ENCODE peak calls at places on chromosomes 11 and 22, in six cellular contexts. P is gastrocnemius medialis, V is ovary, I is IMR-90, F is thyroid gland, A is H54. N is an unnamed sample.
A peak's percentile ranks its signal among the peaks of the same experiment; 100 is the strongest.

GRCh38 chr11:61193596-61193995 is 9.7 kb upstream of the PGA3 start:
- DNase-seq in P (no peak), V (no peak), I (no peak), F (peak; percentile 54), A (no peak), N (no peak)

GRCh38 chr11:29318134-29318845 is 698.5 kb downstream of the KCNA4 start:
- DNase-seq in P (no peak), V (no peak), I (peak; percentile 85), F (no peak), A (no peak), N (no peak)

GRCh38 chr11:33737362-33737821 is 1.2 kb upstream of the CD59 start:
- DNase-seq in P (no peak), V (no peak), I (no peak), F (no peak), A (no peak), N (no peak)

GRCh38 chr11:8097926-8098325 is 16.9 kb downstream of the TUB start:
- DNase-seq in P (no peak), V (no peak), I (no peak), F (no peak), A (no peak), N (no peak)

GRCh38 chr11:68093565-68093964 is 27.6 kb downstream of the CHKA start:
- DNase-seq in P (no peak), V (no peak), I (no peak), F (no peak), A (no peak), N (no peak)

GRCh38 chr11:61799665-61800284 is 7.1 kb downstream of the FEN1 start:
- DNase-seq in P (no peak), V (no peak), I (no peak), F (no peak), A (no peak), N (no peak)

GRCh38 chr22:17706451-17706900 is 67.8 kb downstream of the BID start:
- DNase-seq in P (peak; percentile 72), V (peak; percentile 18), I (peak; percentile 93), F (peak; percentile 40), A (peak; percentile 49), N (peak; percentile 87)

GRCh38 chr11:46234261-46234660 is 43.2 kb upstream of the CREB3L1 start:
- DNase-seq in P (no peak), V (no peak), I (no peak), F (no peak), A (no peak), N (no peak)

GRCh38 chr22:44572414-44573207 is 74.6 kb upstream of the RTL6 start:
- DNase-seq in P (no peak), V (no peak), I (no peak), F (no peak), A (no peak), N (no peak)

GRCh38 chr11:57792870-57793269 is 31.3 kb downstream of the CTNND1 start:
- DNase-seq in P (no peak), V (no peak), I (no peak), F (no peak), A (no peak), N (peak; percentile 66)

GRCh38 chr11:48900131-48900800 is 83.4 kb downstream of the TRIM51G start:
- DNase-seq in P (no peak), V (no peak), I (no peak), F (peak; percentile 0), A (no peak), N (no peak)

GRCh38 chr11:68350759-68351449 is 38.5 kb downstream of the LRP5 start:
- DNase-seq in P (no peak), V (no peak), I (no peak), F (no peak), A (no peak), N (no peak)

GRCh38 chr11:110074499-110074898 is 18.7 kb upstream of the ZC3H12C start:
- DNase-seq in P (no peak), V (no peak), I (no peak), F (no peak), A (no peak), N (no peak)

GRCh38 chr11:2137202-2138071 is 1.8 kb downstream of the IGF2 start:
- DNase-seq in P (peak; percentile 41), V (peak; percentile 77), I (peak; percentile 48), F (peak; percentile 38), A (peak; percentile 95), N (no peak)

GRCh38 chr22:43526117-43526655 is 114.4 kb downstream of the MPPED1 start:
- DNase-seq in P (no peak), V (no peak), I (no peak), F (peak; percentile 12), A (no peak), N (no peak)

GRCh38 chr11:848380-848931 is 5.8 kb downstream of the TSPAN4 start:
- DNase-seq in P (no peak), V (peak; percentile 46), I (no peak), F (peak; percentile 45), A (peak; percentile 82), N (peak; percentile 53)

GRCh38 chr11:129023968-129024676 is 81.5 kb upstream of the TP53AIP1 start:
- DNase-seq in P (no peak), V (no peak), I (peak; percentile 5), F (peak; percentile 80), A (no peak), N (no peak)

GRCh38 chr11:134022748-134023147 is 46.1 kb upstream of the JAM3 start:
- DNase-seq in P (no peak), V (no peak), I (no peak), F (no peak), A (no peak), N (no peak)

DNA sequence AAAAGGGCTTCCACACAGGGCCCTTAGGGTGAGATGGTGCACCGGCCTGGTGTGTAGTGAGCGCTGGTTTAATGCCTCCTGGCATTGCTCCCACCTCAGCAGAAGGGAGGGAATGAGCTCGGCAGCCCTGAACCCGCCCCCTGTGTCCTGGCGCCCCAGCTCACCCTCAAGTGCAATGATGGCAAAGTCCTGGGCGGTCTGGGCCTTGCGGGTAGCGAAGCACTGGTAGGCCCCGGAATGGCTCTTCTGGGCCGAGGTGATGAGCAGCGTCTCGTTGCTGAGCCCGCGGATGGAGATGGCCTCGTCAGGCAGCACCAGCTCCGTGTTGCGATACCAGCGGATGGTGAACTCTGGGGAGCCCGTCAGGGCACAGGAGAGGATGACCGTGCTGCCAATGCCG is 193.3 kb downstream of the CEP164 start:
- DNase-seq in P (no peak), V (no peak), I (no peak), F (no peak), A (no peak), N (no peak)
- TF ChIP-seq POLR2A in P (no peak), V (no peak), I (no peak), F (no peak), A (no peak), N (no peak)

DNA sequence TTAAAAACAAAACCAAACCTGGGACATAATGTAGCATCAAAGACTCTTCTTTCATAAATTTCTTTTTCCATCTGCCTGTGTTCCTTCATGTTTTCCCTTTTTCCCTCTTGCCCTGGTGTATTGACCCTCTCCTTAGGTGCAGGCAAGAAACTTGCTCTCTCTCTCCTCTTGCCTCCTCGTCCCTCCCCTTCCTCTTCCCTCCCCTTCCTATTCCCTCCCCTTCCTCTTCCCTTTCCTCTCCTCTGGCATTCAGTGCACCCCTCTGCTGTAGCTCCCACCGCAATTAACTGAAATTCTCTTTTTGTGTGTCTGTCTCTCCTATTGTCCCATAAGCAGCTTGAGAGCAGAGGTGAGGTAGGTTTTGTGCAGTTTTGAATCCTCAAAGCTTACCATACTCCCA is 49.9 kb downstream of the CSF2RB start:
- DNase-seq in P (no peak), V (no peak), I (no peak), F (no peak), A (no peak), N (no peak)
- TF ChIP-seq POLR2A in P (no peak), V (no peak), I (no peak), F (no peak), A (no peak), N (no peak)

GRCh38 chr22:23187871-23188700 is 7.8 kb downstream of the BCR start:
- DNase-seq in P (no peak), V (no peak), I (peak; percentile 23), F (no peak), A (no peak), N (no peak)
- TF ChIP-seq POLR2A in P (no peak), V (no peak), I (no peak), F (no peak), A (no peak), N (no peak)

GRCh38 chr22:38756631-38757463 is 1.0 kb upstream of the SUN2 start:
- DNase-seq in P (no peak), V (no peak), I (no peak), F (peak; percentile 55), A (no peak), N (peak; percentile 54)

GRCh38 chr22:38754247-38755154 is 1.3 kb downstream of the SUN2 start:
- DNase-seq in P (peak; percentile 87), V (peak; percentile 76), I (peak; percentile 43), F (peak; percentile 77), A (peak; percentile 19), N (peak; percentile 83)

GRCh38 chr22:38757464-38757757 is 1.6 kb upstream of the SUN2 start:
- DNase-seq in P (no peak), V (no peak), I (no peak), F (no peak), A (no peak), N (no peak)

GRCh38 chr22:38755155-38755910 is 465 bp downstream of the SUN2 start:
- DNase-seq in P (peak; percentile 97), V (peak; percentile 90), I (peak; percentile 48), F (peak; percentile 97), A (peak; percentile 88), N (peak; percentile 70)

GRCh38 chr22:38755911-38756532 is at the start of gene SUN2:
- DNase-seq in P (peak; percentile 94), V (peak; percentile 93), I (peak; percentile 77), F (peak; percentile 95), A (peak; percentile 72), N (peak; percentile 88)
- TF ChIP-seq POLR2A in P (peak; percentile 94), V (peak; percentile 67), I (peak; percentile 63), F (peak; percentile 60), A (peak; percentile 34), N (peak; percentile 33)

GRCh38 chr11:69647761-69648497 is 7.0 kb downstream of the CCND1 start:
- DNase-seq in P (no peak), V (no peak), I (no peak), F (no peak), A (no peak), N (no peak)
- TF ChIP-seq POLR2A in P (no peak), V (no peak), I (no peak), F (no peak), A (no peak), N (no peak)

GRCh38 chr22:20957691-20958440 is 9.2 kb upstream of the AIFM3 start:
- DNase-seq in P (no peak), V (no peak), I (no peak), F (peak; percentile 9), A (no peak), N (no peak)
- TF ChIP-seq POLR2A in P (no peak), V (no peak), I (no peak), F (no peak), A (no peak), N (no peak)